ENCODE peak calls at places on chromosomes 2 and 18, in four cellular contexts. J, T, S and L are unnamed samples.

GRCh38 chr2:80007722-80008503 is 296.6 kb downstream of the LRRTM1 start:
- DNase-seq in T (no peak), S (no peak), J (no peak), L (no peak)

GRCh38 chr2:225120175-225120574 is 77.9 kb upstream of the DOCK10 start:
- DNase-seq in T (no peak), J (peak), S (peak), L (peak)

GRCh38 chr2:30235859-30236535 is 4.7 kb downstream of the LBH start:
- DNase-seq in J (no peak), T (no peak), S (no peak), L (no peak)

GRCh38 chr2:240131296-240131695 is 4.8 kb downstream of the COPS9 start:
- DNase-seq in S (no peak), T (no peak), J (no peak), L (no peak)

GRCh38 chr2:7860693-7861092 is 821.2 kb upstream of the ID2 start:
- DNase-seq in T (no peak), J (peak), S (peak), L (peak)

GRCh38 chr2:181104512-181105121 is 124.2 kb downstream of the UBE2E3 start:
- DNase-seq in J (peak), T (no peak), S (peak), L (peak)

GRCh38 chr2:124836415-124836814 is 811.3 kb downstream of the CNTNAP5 start:
- DNase-seq in J (no peak), S (no peak), T (no peak), L (no peak)

GRCh38 chr18:4797286-4797685 is 342.2 kb upstream of the DLGAP1 start:
- DNase-seq in S (no peak), J (peak), T (no peak), L (no peak)

GRCh38 chr2:36468463-36469266 is 113.1 kb downstream of the CRIM1 start:
- DNase-seq in T (no peak), J (peak), S (no peak), L (peak)

GRCh38 chr18:789397-789796 is 22.6 kb downstream of the YES1 start:
- DNase-seq in S (no peak), T (no peak), J (no peak), L (no peak)

GRCh38 chr2:187580462-187581124 is 26.4 kb upstream of the TFPI start:
- DNase-seq in T (no peak), S (peak), J (peak), L (peak)

GRCh38 chr2:134079373-134079772 is 174.5 kb upstream of the MGAT5 start:
- DNase-seq in J (no peak), S (no peak), T (no peak), L (no peak)

GRCh38 chr2:12236136-12236834 is 480.5 kb upstream of the TRIB2 start:
- DNase-seq in T (no peak), J (no peak), S (no peak), L (no peak)

GRCh38 chr2:79670198-79670597 is 157.3 kb downstream of the CTNNA2 start:
- DNase-seq in J (no peak), T (no peak), S (no peak), L (no peak)

GRCh38 chr2:15389326-15389700 is 171.8 kb downstream of the NBAS start:
- DNase-seq in S (no peak), J (no peak), T (no peak), L (no peak)

GRCh38 chr2:113025751-113026150 is 20.5 kb downstream of the IL36A start:
- DNase-seq in S (no peak), T (no peak), J (no peak), L (no peak)

GRCh38 chr2:212926948-212927347 is 224.5 kb downstream of the IKZF2 start:
- DNase-seq in S (no peak), T (peak), J (no peak), L (peak)

GRCh38 chr18:28175047-28175929 is 1.6 kb downstream of the CDH2 start:
- DNase-seq in T (peak), S (peak), J (no peak), L (peak)

GRCh38 chr2:135638825-135639224 is 102.8 kb upstream of the UBXN4 start:
- DNase-seq in J (no peak), S (no peak), T (no peak), L (no peak)

GRCh38 chr2:133794114-133794513 is 225.9 kb upstream of the NCKAP5 start:
- DNase-seq in J (no peak), T (no peak), S (no peak), L (no peak)

GRCh38 chr2:132038179-132038882 is 123.4 kb downstream of the ANKRD30BL start:
- DNase-seq in J (no peak), S (no peak), T (no peak), L (no peak)

GRCh38 chr18:48638896-48639771 is 100.3 kb downstream of the CTIF start:
- DNase-seq in S (no peak), T (no peak), J (no peak), L (no peak)

GRCh38 chr2:182242561-182242960 is 184.3 kb downstream of the PDE1A start:
- DNase-seq in T (no peak), J (no peak), S (no peak), L (no peak)

GRCh38 chr2:108193251-108193650 is 46.5 kb upstream of the SULT1C3 start:
- DNase-seq in J (no peak), S (peak), T (no peak), L (peak)

GRCh38 chr2:10915236-10915635 is 3.5 kb downstream of the KCNF1 start:
- DNase-seq in S (no peak), T (no peak), J (no peak), L (no peak)

GRCh38 chr2:6951046-6951445 is 33.8 kb downstream of the RNF144A start:
- DNase-seq in T (no peak), J (no peak), S (no peak), L (no peak)

GRCh38 chr2:237012577-237013237 is 73.0 kb upstream of the COPS8 start:
- DNase-seq in T (no peak), J (no peak), S (no peak), L (no peak)

GRCh38 chr18:78883501-78883900 is 96.1 kb upstream of the SALL3 start:
- DNase-seq in S (no peak), T (no peak), J (no peak), L (no peak)

GRCh38 chr2:172710584-172711024 is 25.0 kb upstream of the RAPGEF4 start:
- DNase-seq in T (peak), J (peak), S (peak), L (peak)

GRCh38 chr2:154900963-154901517 is 202.5 kb downstream of the KCNJ3 start:
- DNase-seq in S (no peak), T (no peak), J (no peak), L (no peak)

GRCh38 chr2:216721141-216721540 is 25.8 kb upstream of the IGFBP5 start:
- DNase-seq in J (no peak), S (no peak), T (no peak), L (no peak)

GRCh38 chr2:71603851-71604708 is 150.7 kb downstream of the DYSF start:
- DNase-seq in T (no peak), S (no peak), J (no peak), L (no peak)

GRCh38 chr2:88626171-88627054 is 851 bp downstream of the EIF2AK3 start:
- DNase-seq in S (peak), T (peak), J (peak), L (peak)

GRCh38 chr2:88632569-88632968 is 5.3 kb upstream of the EIF2AK3 start:
- DNase-seq in J (no peak), S (no peak), T (no peak), L (no peak)

GRCh38 chr2:88627856-88628568 is 748 bp upstream of the EIF2AK3 start:
- DNase-seq in T (peak), S (peak), J (peak), L (peak)

GRCh38 chr2:88627055-88627855 is at the start of gene EIF2AK3:
- DNase-seq in J (peak), S (peak), T (peak), L (peak)

GRCh38 chr2:88628569-88628939 is 1.3 kb upstream of the EIF2AK3 start:
- DNase-seq in J (no peak), S (no peak), T (peak), L (no peak)
- H3K4me3 ChIP-seq in J (peak), S (peak), T (peak), L (peak)

DNA sequence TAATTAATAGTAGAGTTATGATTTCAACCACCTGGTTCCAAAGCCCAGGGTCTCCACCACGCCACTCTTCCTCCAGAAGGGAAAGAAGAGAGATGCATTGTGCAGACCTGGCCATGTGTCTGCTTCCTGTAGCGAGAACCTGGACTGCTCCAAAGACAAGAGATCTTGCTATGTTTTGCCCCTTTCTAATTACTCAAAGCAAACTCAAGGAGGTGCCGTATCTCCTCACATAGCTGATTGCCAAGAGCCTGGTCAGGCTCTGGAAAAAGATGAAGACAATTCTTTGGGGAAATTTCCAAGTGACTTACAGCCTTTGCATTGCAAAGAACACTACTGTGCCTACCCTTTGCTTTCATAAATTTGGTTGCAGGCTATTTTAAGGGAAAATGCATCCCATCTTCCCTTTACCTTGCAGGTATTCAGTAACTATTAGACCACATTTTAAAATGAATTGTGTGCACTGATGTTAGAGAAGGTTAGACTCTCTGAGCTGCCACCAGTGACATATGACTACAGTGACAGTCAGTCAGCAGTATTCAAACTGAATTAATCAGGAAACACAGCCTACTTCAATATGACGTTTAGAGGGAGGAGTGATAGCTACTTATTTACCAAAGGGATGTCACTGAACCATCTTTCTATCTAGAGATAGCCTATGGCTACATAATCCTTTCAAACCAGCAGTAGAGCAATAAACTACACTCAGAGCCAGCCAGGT is 842.1 kb upstream of the FANCL start:
- DNase-seq in T (no peak), S (no peak), J (no peak), L (no peak)
- TF ChIP-seq CTCF in T (no peak), S (no peak), J (no peak), L (no peak)

GRCh38 chr18:55247032-55247431 is 287.8 kb upstream of the CCDC68 start:
- DNase-seq in J (no peak), T (no peak), S (peak), L (no peak)
- H3K4me3 ChIP-seq in J (no peak), T (no peak), S (no peak), L (no peak)

GRCh38 chr2:65319674-65320041 is 92.0 kb downstream of the ACTR2 start:
- DNase-seq in J (no peak), S (no peak), T (no peak), L (no peak)

GRCh38 chr2:65316072-65316471 is 88.4 kb downstream of the ACTR2 start:
- DNase-seq in T (peak), S (peak), J (peak), L (peak)

GRCh38 chr2:65320042-65320711 is 92.5 kb downstream of the ACTR2 start:
- DNase-seq in T (no peak), S (peak), J (peak), L (peak)

GRCh38 chr2:65317841-65318240 is 90.2 kb downstream of the ACTR2 start:
- DNase-seq in J (no peak), S (peak), T (no peak), L (peak)

DNA sequence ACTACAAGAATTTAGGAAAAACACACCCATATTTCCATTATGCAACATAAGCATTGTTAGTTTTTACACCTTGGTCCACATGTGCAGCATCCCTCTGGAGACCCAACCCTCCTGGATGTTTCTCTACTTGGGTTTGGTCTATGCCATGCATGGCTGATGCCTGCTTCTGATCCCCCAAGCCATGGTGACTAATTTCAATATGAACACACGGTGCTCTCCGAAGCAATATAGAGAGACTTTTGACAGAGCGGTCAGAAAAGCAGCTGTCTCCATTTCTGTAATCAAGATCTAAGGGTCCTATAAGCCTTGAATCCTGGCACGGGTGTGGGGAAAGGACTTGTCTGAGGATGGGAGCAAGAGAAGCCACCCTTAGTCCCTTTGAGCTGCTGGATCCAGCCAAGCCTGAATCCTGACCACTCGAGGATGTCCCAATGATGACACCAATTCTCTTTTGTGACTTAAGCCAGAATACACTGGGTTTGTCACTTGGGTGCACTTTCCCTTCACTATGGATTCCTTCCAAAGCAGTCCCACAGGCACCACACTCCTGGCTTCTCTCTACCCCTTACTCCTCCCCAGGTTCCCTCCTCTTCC is 91.5 kb downstream of the ACTR2 start:
- DNase-seq in T (no peak), J (no peak), S (no peak), L (no peak)
- TF ChIP-seq CTCF in T (no peak), J (no peak), S (no peak), L (no peak)

DNA sequence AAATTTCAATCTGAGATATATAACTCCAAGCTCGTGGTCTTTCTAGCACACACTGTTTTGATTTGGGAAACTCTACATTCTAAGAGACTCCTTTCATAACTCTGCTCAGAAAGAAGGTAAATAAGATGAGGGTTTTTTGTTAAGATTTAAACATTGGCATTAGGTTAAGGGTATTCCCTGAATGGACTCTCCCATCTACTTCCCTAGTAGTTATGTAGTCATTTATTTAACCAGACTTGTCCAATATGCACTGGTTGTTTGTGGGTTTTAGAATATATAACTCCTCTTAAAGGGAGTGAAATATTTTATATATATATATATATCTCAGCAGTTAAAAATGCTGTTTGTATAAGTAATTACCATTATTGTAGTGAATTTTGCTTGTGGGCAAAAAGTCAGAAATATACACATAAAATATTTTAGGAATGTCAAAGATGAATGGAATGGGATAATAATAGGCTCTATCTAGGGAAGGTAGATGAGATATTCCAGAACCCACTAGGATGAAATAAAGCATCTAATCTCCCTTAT is 61.5 kb upstream of the WDR75 start:
- DNase-seq in T (no peak), J (no peak), S (peak), L (no peak)
- H3K4me3 ChIP-seq in T (no peak), J (no peak), S (peak), L (no peak)

GRCh38 chr2:120686511-120687168 is 49.0 kb upstream of the GLI2 start:
- DNase-seq in S (no peak), J (no peak), T (no peak), L (no peak)
- TF ChIP-seq CTCF in S (peak), J (peak), T (no peak), L (peak)